ENCODE peak calls at places on chromosome 17, in seven cellular contexts. E, O, N, G, D, L and X are unnamed samples.

GRCh38 chr17:32563583-32563982 is 76.8 kb downstream of the CDK5R1 start:
- DNase-seq in E (no peak), O (no peak), N (no peak), G (no peak), D (no peak), L (no peak), X (no peak)

GRCh38 chr17:64343833-64344637 is 46.6 kb downstream of the PECAM1 start:
- DNase-seq in E (peak; percentile 38), O (peak; percentile 86), N (peak; percentile 87), G (peak; percentile 97), D (peak; percentile 93), L (no peak), X (peak; percentile 8)

GRCh38 chr17:59810894-59811153 is 81.9 kb downstream of the TUBD1 start:
- DNase-seq in E (no peak), O (no peak), N (no peak), G (no peak), D (peak; percentile 86), L (no peak), X (no peak)

GRCh38 chr17:1302761-1303160 is 23.3 kb downstream of the TRARG1 start:
- DNase-seq in E (no peak), O (no peak), N (no peak), G (no peak), D (no peak), L (no peak), X (no peak)

GRCh38 chr17:46726106-46726670 is 92.3 kb downstream of the WNT3 start:
- DNase-seq in E (no peak), O (no peak), N (no peak), G (no peak), D (peak; percentile 63), L (no peak), X (no peak)

GRCh38 chr17:60141111-60142018 is 8.4 kb upstream of the CA4 start:
- DNase-seq in E (no peak), O (no peak), N (no peak), G (no peak), D (peak; percentile 38), L (no peak), X (no peak)

GRCh38 chr17:1532836-1533602 is 16.6 kb upstream of the INPP5K start:
- DNase-seq in E (no peak), O (no peak), N (no peak), G (no peak), D (no peak), L (no peak), X (no peak)

GRCh38 chr17:31248986-31249385 is 48.1 kb downstream of the OMG start:
- DNase-seq in E (no peak), O (no peak), N (no peak), G (peak; percentile 70), D (peak; percentile 90), L (no peak), X (no peak)

GRCh38 chr17:57986841-57987581 is 1.0 kb downstream of the VEZF1 start:
- DNase-seq in E (no peak), O (peak; percentile 73), N (peak; percentile 43), G (peak; percentile 54), D (peak; percentile 89), L (no peak), X (no peak)

GRCh38 chr17:61399131-61400057 is at the start of gene TBX2:
- DNase-seq in E (peak; percentile 72), O (peak; percentile 82), N (peak; percentile 74), G (peak; percentile 74), D (peak; percentile 93), L (no peak), X (no peak)

GRCh38 chr17:5695480-5695879 is 111.2 kb upstream of the NLRP1 start:
- DNase-seq in E (no peak), O (no peak), N (no peak), G (no peak), D (no peak), L (no peak), X (no peak)

GRCh38 chr17:72640415-72641165 is 451.9 kb downstream of the SLC39A11 start:
- DNase-seq in E (no peak), O (peak; percentile 81), N (no peak), G (peak; percentile 69), D (no peak), L (no peak), X (no peak)

GRCh38 chr17:4453821-4454591 is 20.3 kb downstream of the SPNS3 start:
- DNase-seq in E (no peak), O (no peak), N (no peak), G (no peak), D (no peak), L (no peak), X (no peak)

GRCh38 chr17:42853597-42853967 is 2.6 kb downstream of the AOC3 start:
- DNase-seq in E (peak; percentile 87), O (peak; percentile 13), N (no peak), G (no peak), D (no peak), L (no peak), X (no peak)

GRCh38 chr17:13885953-13886889 is 183.1 kb upstream of the COX10 start:
- DNase-seq in E (no peak), O (no peak), N (no peak), G (no peak), D (peak; percentile 24), L (no peak), X (no peak)

GRCh38 chr17:28682655-28683054 is 20.6 kb downstream of the SUPT6H start:
- DNase-seq in E (no peak), O (no peak), N (no peak), G (no peak), D (no peak), L (no peak), X (no peak)

GRCh38 chr17:5467416-5467815 is 1.4 kb downstream of the DHX33 start:
- DNase-seq in E (no peak), O (no peak), N (no peak), G (no peak), D (peak; percentile 1), L (no peak), X (no peak)

GRCh38 chr17:72977768-72978417 is 114.6 kb downstream of the SLC39A11 start:
- DNase-seq in E (no peak), O (no peak), N (no peak), G (peak; percentile 82), D (peak; percentile 73), L (no peak), X (no peak)

GRCh38 chr17:17693253-17693954 is 12.1 kb downstream of the RAI1 start:
- DNase-seq in E (no peak), O (peak; percentile 88), N (peak; percentile 67), G (peak; percentile 79), D (peak; percentile 48), L (no peak), X (no peak)

GRCh38 chr17:63881935-63882601 is at the start of gene GH2:
- DNase-seq in E (peak; percentile 53), O (no peak), N (peak; percentile 49), G (peak; percentile 40), D (peak; percentile 23), L (no peak), X (no peak)

GRCh38 chr17:27544350-27545131 is 86.4 kb upstream of the LGALS9 start:
- DNase-seq in E (peak; percentile 84), O (no peak), N (no peak), G (peak; percentile 53), D (peak; percentile 94), L (no peak), X (peak; percentile 32)

GRCh38 chr17:67246648-67247415 is 1.8 kb upstream of the HELZ start:
- DNase-seq in E (no peak), O (peak; percentile 83), N (peak; percentile 83), G (peak; percentile 94), D (peak; percentile 73), L (no peak), X (no peak)

GRCh38 chr17:58184308-58184985 is 8.1 kb upstream of the EPX start:
- DNase-seq in E (no peak), O (no peak), N (no peak), G (peak; percentile 35), D (peak; percentile 86), L (no peak), X (no peak)

DNA sequence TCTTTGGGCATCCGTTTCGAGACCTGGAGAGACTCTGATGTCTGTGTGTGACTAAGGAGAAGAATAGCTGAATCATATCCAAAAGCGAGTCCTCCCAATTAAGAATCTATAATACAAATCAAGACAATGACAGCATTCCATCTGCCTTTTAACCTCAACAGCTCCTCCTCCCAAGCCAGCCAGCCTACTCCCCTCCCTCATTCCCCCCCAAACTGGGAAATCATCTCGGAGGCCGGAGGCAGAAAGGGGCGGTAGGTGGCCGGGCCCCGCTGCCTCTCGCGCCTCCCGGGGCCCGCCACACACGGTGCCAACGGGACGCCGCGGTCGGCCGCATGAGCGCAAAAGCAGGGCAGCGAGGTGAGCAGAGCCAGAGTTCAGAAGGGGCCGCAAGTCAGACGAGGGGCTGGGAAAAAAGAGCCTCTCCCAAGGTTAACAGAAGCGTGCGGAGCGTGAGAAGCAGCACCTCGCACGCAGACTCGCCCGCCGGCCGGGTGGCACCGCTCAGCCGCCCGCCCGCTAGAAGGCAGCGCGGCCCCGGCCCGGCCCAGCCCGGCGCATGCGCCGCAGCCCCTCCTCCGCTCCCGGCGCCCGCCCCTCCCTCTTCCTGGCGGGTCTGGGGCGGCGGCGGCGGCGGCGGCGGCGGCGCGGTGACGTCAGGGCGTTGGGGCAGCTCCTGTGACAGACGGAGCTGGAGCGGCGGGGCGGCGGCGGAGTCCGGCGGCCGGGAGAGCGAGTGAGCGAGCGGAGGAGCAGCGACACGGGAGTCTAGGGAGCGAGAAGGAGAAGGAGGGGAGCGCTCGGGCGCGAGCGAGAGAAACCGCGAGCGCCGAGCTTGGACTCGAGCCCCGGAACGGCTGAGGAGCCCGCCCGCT is at the start of gene PAFAH1B1:
- DNase-seq in E (peak; percentile 93), O (peak; percentile 98), N (peak; percentile 93), G (peak; percentile 77), D (peak; percentile 79), L (peak; percentile 93), X (peak; percentile 96)
- TF ChIP-seq CTCF in E (no peak), O (peak; percentile 26), N (no peak), G (no peak), D (no peak), L (peak; percentile 7), X (peak; percentile 59)

GRCh38 chr17:40122944-40123810 is 1.4 kb downstream of the MSL1 start:
- DNase-seq in E (peak; percentile 54), O (peak; percentile 66), N (peak; percentile 55), G (no peak), D (peak; percentile 37), L (no peak), X (no peak)
- TF ChIP-seq CTCF in E (no peak), O (no peak), N (no peak), G (no peak), D (no peak), L (no peak), X (no peak)

DNA sequence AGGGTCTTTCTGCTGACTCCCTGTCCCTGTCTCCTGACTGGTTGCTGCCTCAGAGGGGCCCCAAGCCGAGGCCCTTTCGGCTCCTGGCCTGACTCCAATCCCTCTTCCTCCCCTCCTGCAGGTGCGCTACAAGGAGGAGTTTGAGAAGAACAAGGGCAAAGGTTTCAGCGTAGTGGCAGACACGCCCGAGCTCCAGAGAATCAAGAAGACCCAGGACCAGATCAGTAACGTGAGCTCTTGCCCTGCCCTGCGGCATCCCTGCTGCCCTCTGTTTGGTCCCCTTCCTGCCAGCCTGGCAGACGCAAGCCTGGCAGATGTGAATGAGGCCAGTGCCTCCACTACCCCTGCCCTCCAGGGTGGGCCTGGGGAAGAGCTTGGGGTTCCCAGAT is 27.1 kb upstream of the LASP1NB start:
- DNase-seq in E (peak; percentile 58), O (no peak), N (no peak), G (peak; percentile 68), D (no peak), L (no peak), X (peak; percentile 81)
- TF ChIP-seq CTCF in E (no peak), O (no peak), N (no peak), G (no peak), D (no peak), L (no peak), X (no peak)

GRCh38 chr17:76261421-76262215 is 3.5 kb upstream of the UBALD2 start:
- DNase-seq in E (peak; percentile 78), O (no peak), N (no peak), G (no peak), D (peak; percentile 59), L (no peak), X (no peak)
- TF ChIP-seq CTCF in E (no peak), O (no peak), N (no peak), G (no peak), D (no peak), L (no peak), X (no peak)